ENCODE peak calls at places on chromosomes 4 and X, in five cellular contexts. V is spleen, G is uterus, B is esophagus muscularis mucosa, I is IMR-90. T is an unnamed sample.
A peak's percentile ranks its signal among the peaks of the same experiment; 100 is the strongest.

GRCh38 chr4:87875187-87875586 is 42.4 kb downstream of the MEPE start:
- DNase-seq in V (no peak), I (no peak), G (no peak), B (no peak), T (no peak)

GRCh38 chr4:7226993-7227392 is 34.7 kb downstream of the SORCS2 start:
- DNase-seq in V (no peak), B (no peak), I (no peak), G (no peak), T (no peak)

GRCh38 chr4:173146456-173146855 is 22.2 kb upstream of the GALNT7 start:
- DNase-seq in B (no peak), G (no peak), I (no peak), V (no peak), T (no peak)

GRCh38 chrX:30657542-30658238 is 4.5 kb downstream of the GK start:
- DNase-seq in I (peak; percentile 69), B (no peak), G (no peak), V (no peak), T (no peak)

GRCh38 chr4:126267689-126268088 is 952.9 kb downstream of the FAT4 start:
- DNase-seq in G (no peak), B (no peak), I (peak; percentile 43), V (no peak), T (no peak)

GRCh38 chrX:98795636-98796035 is 1614.4 kb downstream of the PCDH19 start:
- DNase-seq in G (no peak), V (no peak), I (no peak), B (no peak), T (no peak)

GRCh38 chr4:33323393-33323792 is 2603.2 kb downstream of the PCDH7 start:
- DNase-seq in V (no peak), G (no peak), I (no peak), B (no peak), T (no peak)

GRCh38 chrX:101057095-101057714 is 5.3 kb upstream of the TRMT2B start:
- DNase-seq in V (no peak), I (peak; percentile 68), G (no peak), B (no peak), T (peak; percentile 51)

GRCh38 chrX:121987163-121987562 is 939.8 kb downstream of the GLUD2 start:
- DNase-seq in V (no peak), I (no peak), G (no peak), B (no peak), T (no peak)

GRCh38 chrX:50100188-50100587 is 100.6 kb downstream of the AKAP4 start:
- DNase-seq in G (no peak), V (no peak), B (no peak), I (no peak), T (no peak)

GRCh38 chrX:118847676-118848075 is 24.1 kb downstream of the ZCCHC12 start:
- DNase-seq in G (no peak), I (peak; percentile 42), V (no peak), B (no peak), T (peak; percentile 35)

GRCh38 chrX:68822641-68823410 is 6.0 kb upstream of the EFNB1 start:
- DNase-seq in V (no peak), B (peak; percentile 70), G (peak; percentile 45), I (peak; percentile 47), T (peak; percentile 42)

GRCh38 chr4:102610007-102610406 is 108.8 kb downstream of the NFKB1 start:
- DNase-seq in V (no peak), I (peak; percentile 12), B (no peak), G (no peak), T (no peak)

GRCh38 chrX:55486736-55487135 is 2.9 kb downstream of the USP51 start:
- DNase-seq in V (no peak), B (no peak), G (no peak), I (no peak), T (no peak)

GRCh38 chr4:134215636-134216340 is 14.2 kb upstream of the PABPC4L start:
- DNase-seq in B (no peak), V (no peak), I (peak; percentile 0), G (no peak), T (no peak)

GRCh38 chrX:68121371-68121770 is 311.9 kb downstream of the OPHN1 start:
- DNase-seq in B (no peak), V (no peak), I (no peak), G (no peak), T (no peak)

GRCh38 chr4:51901363-51901762 is 58.4 kb downstream of the DCUN1D4 start:
- DNase-seq in B (no peak), G (no peak), V (no peak), I (no peak), T (no peak)

GRCh38 chrX:119089619-119090018 is 16.8 kb downstream of the CT47C1 start:
- DNase-seq in G (no peak), I (no peak), V (no peak), B (no peak), T (no peak)

GRCh38 chr4:21304061-21304541 is 603.8 kb downstream of the PACRGL start:
- DNase-seq in V (no peak), B (no peak), I (no peak), G (no peak), T (no peak)

GRCh38 chr4:150251752-150252190 is 173.5 kb downstream of the DCLK2 start:
- DNase-seq in I (no peak), G (no peak), V (no peak), B (peak; percentile 82), T (no peak)

GRCh38 chr4:119242417-119242816 is 29.9 kb downstream of the USP53 start:
- DNase-seq in V (no peak), G (no peak), B (no peak), I (no peak), T (no peak)

GRCh38 chr4:20283039-20283438 is 31.3 kb downstream of the SLIT2 start:
- DNase-seq in V (no peak), I (no peak), B (no peak), G (no peak), T (no peak)

GRCh38 chrX:45472968-45473367 is 272.3 kb upstream of the DIPK2B start:
- DNase-seq in B (no peak), I (peak; percentile 68), V (no peak), G (no peak), T (no peak)

GRCh38 chr4:79227896-79228295 is 98.0 kb downstream of the NAA11 start:
- DNase-seq in I (no peak), G (no peak), V (no peak), B (no peak), T (no peak)

GRCh38 chr4:20297246-20297645 is 45.5 kb downstream of the SLIT2 start:
- DNase-seq in V (no peak), I (peak; percentile 32), G (no peak), B (no peak), T (no peak)

GRCh38 chrX:130793966-130794365 is 109.0 kb downstream of the ENOX2 start:
- DNase-seq in I (no peak), V (no peak), B (no peak), G (no peak), T (no peak)

GRCh38 chr4:152100378-152101201 is 339.8 kb upstream of the GATB start:
- DNase-seq in B (peak; percentile 87), I (no peak), V (peak; percentile 84), G (no peak), T (no peak)

GRCh38 chr4:185919107-185919506 is 107.1 kb upstream of the SORBS2 start:
- DNase-seq in B (no peak), V (no peak), G (no peak), I (no peak), T (no peak)

GRCh38 chr4:139219450-139220055 is 42.5 kb upstream of the ELF2 start:
- DNase-seq in B (no peak), V (no peak), G (no peak), I (no peak), T (no peak)

GRCh38 chr4:88021824-88022223 is 14.4 kb downstream of the PKD2 start:
- DNase-seq in V (no peak), G (no peak), I (peak; percentile 51), B (no peak), T (no peak)

GRCh38 chr4:172830295-172830764 is 338.3 kb upstream of the GALNT7 start:
- DNase-seq in I (peak; percentile 21), G (no peak), B (no peak), V (no peak), T (no peak)

DNA sequence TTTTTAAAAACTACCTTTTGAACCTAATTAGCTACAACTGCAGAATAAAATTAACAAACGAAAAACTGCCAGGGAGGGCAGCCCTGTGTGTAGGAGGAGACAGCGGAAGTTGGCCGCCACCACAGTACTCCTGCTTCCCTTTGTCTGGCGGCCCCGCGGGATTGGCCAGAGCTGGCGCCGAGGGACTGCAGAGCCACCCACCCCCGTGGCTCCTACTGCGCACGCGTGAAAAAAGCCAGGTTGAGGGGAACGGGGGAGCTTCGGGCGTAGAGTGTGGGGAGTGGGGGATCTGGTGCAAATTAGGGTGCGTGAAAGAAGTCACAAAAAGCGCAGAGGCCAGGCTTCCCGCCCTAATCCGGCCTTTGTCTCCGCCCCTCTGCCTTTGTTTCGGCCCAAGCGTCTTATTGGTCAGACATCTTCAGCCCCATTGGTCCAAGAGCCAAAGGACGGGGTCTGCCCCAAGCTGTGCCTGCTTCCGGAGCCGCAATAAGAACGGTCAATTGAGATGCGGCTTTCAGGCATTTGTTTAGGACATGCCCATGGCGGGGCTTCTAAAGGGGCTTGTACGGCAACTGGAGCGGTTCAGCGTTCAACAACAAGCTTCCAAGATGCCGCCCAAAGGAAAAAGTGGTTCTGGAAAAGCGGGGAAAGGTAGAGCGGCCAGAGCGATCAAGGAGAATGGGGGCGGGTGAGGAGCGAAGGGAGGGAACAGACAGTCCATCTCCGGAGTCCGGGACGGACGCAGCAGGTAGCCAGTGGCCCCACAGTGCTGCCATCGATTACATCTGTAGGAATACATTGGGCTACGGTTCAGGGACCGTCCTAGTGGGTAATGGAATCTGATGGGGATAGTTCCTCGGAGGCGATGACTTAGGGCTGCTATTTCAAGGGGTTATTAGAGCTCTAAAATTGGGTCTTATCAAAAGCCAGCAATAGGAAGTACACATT is at the start of gene PIN4:
- DNase-seq in B (peak; percentile 95), I (peak; percentile 97), G (peak; percentile 94), V (peak; percentile 94), T (peak; percentile 77)
- TF ChIP-seq POLR2A in B (no peak), I (peak; percentile 57), G (peak; percentile 39), V (no peak), T (peak; percentile 32)

GRCh38 chr4:81504685-81505598 is 33.2 kb upstream of the RASGEF1B start:
- DNase-seq in B (peak; percentile 95), V (peak; percentile 91), I (no peak), G (peak; percentile 27), T (no peak)
- TF ChIP-seq POLR2A in B (no peak), V (no peak), I (no peak), G (no peak), T (no peak)

DNA sequence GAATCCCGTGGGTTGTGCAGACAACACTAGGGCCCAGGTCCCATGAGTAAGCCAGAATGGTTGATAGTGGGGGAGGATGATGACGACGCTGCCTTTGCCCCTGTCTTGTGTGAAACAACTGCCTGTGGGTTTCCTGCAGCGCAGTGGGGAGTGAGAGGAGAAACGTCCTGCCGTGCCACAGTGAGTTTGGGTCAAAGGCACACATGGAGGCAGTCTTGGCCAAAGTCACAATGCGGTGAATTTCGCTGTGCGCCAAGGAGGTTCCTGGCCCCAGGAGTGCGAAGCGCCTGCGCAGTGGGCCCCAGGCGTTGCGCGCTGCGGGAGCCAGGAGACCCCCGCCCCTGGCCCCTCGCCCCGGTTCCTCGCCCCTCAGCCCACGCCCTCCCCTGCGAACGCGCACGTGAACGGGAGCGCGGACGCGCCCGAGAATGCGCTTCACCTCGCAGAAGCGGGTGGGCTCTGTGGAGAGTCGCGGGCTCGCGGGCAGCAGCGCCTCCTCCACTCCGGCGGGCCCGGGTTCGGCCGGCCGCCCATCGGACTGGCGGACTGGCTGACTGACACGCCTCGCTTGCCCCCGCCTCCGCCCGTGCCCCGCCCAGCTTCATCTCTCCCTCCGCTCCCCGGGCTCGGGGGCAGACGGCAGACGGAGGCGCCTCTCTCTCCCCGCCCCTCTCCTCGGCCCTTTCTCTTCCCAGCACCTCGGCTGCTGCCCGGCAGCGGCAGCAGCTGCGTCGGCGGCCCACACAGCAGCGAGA is at the start of gene NUDT10:
- DNase-seq in V (peak; percentile 79), I (peak; percentile 10), G (peak; percentile 70), B (no peak), T (no peak)
- TF ChIP-seq POLR2A in V (no peak), I (no peak), G (peak; percentile 48), B (no peak), T (no peak)

GRCh38 chr4:145881991-145882390 is 56.6 kb downstream of the ZNF827 start:
- DNase-seq in V (no peak), B (no peak), I (no peak), G (no peak), T (no peak)
- TF ChIP-seq POLR2A in V (no peak), B (no peak), I (no peak), G (no peak), T (no peak)